ENCODE peak calls at places on chromosomes 12 and 14, in seven cellular contexts. One of them, this sample, is unnamed.

GRCh38 chr12:7190268-7191055 is 976 bp downstream of the PEX5 start:
- DNase-seq in LoVo: no peak
- DNase-seq in testis: peak; percentile 72
- DNase-seq in astrocyte of the cerebellum: no peak
- DNase-seq in MV-4-11: no peak
- DNase-seq in T-helper 1 cell: no peak
- DNase-seq in CD4-positive, alpha-beta T cell: no peak
- DNase-seq in this sample: peak; percentile 9

GRCh38 chr14:78519863-78520262 is 349.7 kb downstream of the NRXN3 start:
- DNase-seq in LoVo: peak; percentile 36
- DNase-seq in testis: peak; percentile 52
- DNase-seq in astrocyte of the cerebellum: peak; percentile 12
- DNase-seq in MV-4-11: peak; percentile 15
- DNase-seq in T-helper 1 cell: no peak
- DNase-seq in CD4-positive, alpha-beta T cell: no peak
- DNase-seq in this sample: peak; percentile 42

GRCh38 chr14:56351861-56352260 is 227.7 kb upstream of the TMEM260 start:
- DNase-seq in LoVo: no peak
- DNase-seq in testis: no peak
- DNase-seq in astrocyte of the cerebellum: peak; percentile 47
- DNase-seq in MV-4-11: no peak
- DNase-seq in T-helper 1 cell: no peak
- DNase-seq in CD4-positive, alpha-beta T cell: no peak
- DNase-seq in this sample: no peak

GRCh38 chr14:36295642-36296627 is 24.5 kb downstream of the MBIP start:
- DNase-seq in LoVo: peak; percentile 63
- DNase-seq in testis: no peak
- DNase-seq in astrocyte of the cerebellum: no peak
- DNase-seq in MV-4-11: no peak
- DNase-seq in T-helper 1 cell: no peak
- DNase-seq in CD4-positive, alpha-beta T cell: no peak
- DNase-seq in this sample: no peak

GRCh38 chr14:93055651-93056115 is 60.0 kb downstream of the ITPK1 start:
- DNase-seq in LoVo: peak; percentile 75
- DNase-seq in testis: no peak
- DNase-seq in astrocyte of the cerebellum: no peak
- DNase-seq in MV-4-11: no peak
- DNase-seq in T-helper 1 cell: no peak
- DNase-seq in CD4-positive, alpha-beta T cell: no peak
- DNase-seq in this sample: no peak

GRCh38 chr14:101966742-101967141 is 2.4 kb downstream of the DYNC1H1 start:
- DNase-seq in LoVo: no peak
- DNase-seq in testis: no peak
- DNase-seq in astrocyte of the cerebellum: no peak
- DNase-seq in MV-4-11: no peak
- DNase-seq in T-helper 1 cell: no peak
- DNase-seq in CD4-positive, alpha-beta T cell: no peak
- DNase-seq in this sample: no peak

GRCh38 chr12:113689047-113689610 is 217.5 kb upstream of the LHX5 start:
- DNase-seq in LoVo: no peak
- DNase-seq in testis: no peak
- DNase-seq in astrocyte of the cerebellum: no peak
- DNase-seq in MV-4-11: no peak
- DNase-seq in T-helper 1 cell: no peak
- DNase-seq in CD4-positive, alpha-beta T cell: no peak
- DNase-seq in this sample: no peak

GRCh38 chr12:65415826-65416225 is 137.3 kb downstream of the MSRB3 start:
- DNase-seq in LoVo: peak; percentile 82
- DNase-seq in testis: no peak
- DNase-seq in astrocyte of the cerebellum: no peak
- DNase-seq in MV-4-11: no peak
- DNase-seq in T-helper 1 cell: no peak
- DNase-seq in CD4-positive, alpha-beta T cell: no peak
- DNase-seq in this sample: no peak

GRCh38 chr14:105974902-105975301 is 448.5 kb downstream of the TMEM121 start:
- DNase-seq in LoVo: peak; percentile 2
- DNase-seq in testis: peak; percentile 19
- DNase-seq in astrocyte of the cerebellum: no peak
- DNase-seq in MV-4-11: no peak
- DNase-seq in T-helper 1 cell: peak; percentile 49
- DNase-seq in CD4-positive, alpha-beta T cell: peak; percentile 61
- DNase-seq in this sample: peak; percentile 82

GRCh38 chr14:90815817-90816662 is at the start of gene TTC7B:
- DNase-seq in LoVo: peak; percentile 44
- DNase-seq in testis: no peak
- DNase-seq in astrocyte of the cerebellum: no peak
- DNase-seq in MV-4-11: peak; percentile 8
- DNase-seq in T-helper 1 cell: no peak
- DNase-seq in CD4-positive, alpha-beta T cell: no peak
- DNase-seq in this sample: peak; percentile 58